ENCODE peak calls at places on chromosomes 5 and 9, in six cellular contexts. G is Kasumi-1; Y is left colon; U is activated naive CD8-positive, alpha-beta T cell treated with anti-CD3 and anti-CD28 coated beads, Interleukin-2, amount 10 ng/mL, durations not matched to agents 7 days and 5 days; S is natural killer cell treated with Interleukin-12 subunit alpha and Interleukin-12 subunit beta and Interleukin-15 and Interleukin-18, amount 100 ng/mL, for 72 hours; O is naive thymus-derived CD4-positive, alpha-beta T cell. H is an unnamed sample.

GRCh38 chr9:106962615-106963363 is 99.8 kb downstream of the ZNF462 start:
- DNase-seq in G (no peak), Y (no peak), U (no peak), S (no peak), O (no peak), H (no peak)

GRCh38 chr5:141564216-141564692 is 54.5 kb downstream of the DIAPH1 start:
- DNase-seq in G (peak; percentile 96), Y (peak; percentile 62), U (no peak), S (peak; percentile 81), O (peak; percentile 79), H (peak; percentile 89)

GRCh38 chr5:167049043-167049663 is 1242.3 kb upstream of the WWC1 start:
- DNase-seq in G (peak; percentile 53), Y (peak; percentile 43), U (no peak), S (no peak), O (no peak), H (peak; percentile 19)

GRCh38 chr5:39623291-39623865 is 198.6 kb upstream of the DAB2 start:
- DNase-seq in G (no peak), Y (no peak), U (no peak), S (no peak), O (no peak), H (no peak)

GRCh38 chr9:19488721-19489120 is 79.9 kb downstream of the ACER2 start:
- DNase-seq in G (no peak), Y (no peak), U (no peak), S (no peak), O (no peak), H (no peak)

GRCh38 chr5:137753227-137753985 is 757 bp downstream of the HNRNPA0 start:
- DNase-seq in G (no peak), Y (peak; percentile 72), U (peak; percentile 71), S (peak; percentile 68), O (no peak), H (no peak)

GRCh38 chr5:84281383-84281782 is 103.3 kb downstream of the EDIL3 start:
- DNase-seq in G (no peak), Y (no peak), U (no peak), S (no peak), O (no peak), H (no peak)

GRCh38 chr5:90193185-90193822 is 216.3 kb downstream of the CETN3 start:
- DNase-seq in G (no peak), Y (no peak), U (no peak), S (no peak), O (no peak), H (no peak)

GRCh38 chr9:91312717-91313325 is 48.9 kb downstream of the AUH start:
- DNase-seq in G (no peak), Y (no peak), U (no peak), S (no peak), O (no peak), H (no peak)

GRCh38 chr5:174446446-174446845 is 277.9 kb upstream of the MSX2 start:
- DNase-seq in G (no peak), Y (no peak), U (no peak), S (no peak), O (no peak), H (no peak)

GRCh38 chr5:42963412-42963811 is 76.7 kb downstream of the ANXA2R start:
- DNase-seq in G (no peak), Y (no peak), U (no peak), S (no peak), O (no peak), H (no peak)